ENCODE peak calls at places on chromosomes 5 and 9, in eight cellular contexts. Y is tibial nerve, D is neural progenitor cell, V is mesendoderm, E is transverse colon, M is colonic mucosa, A is stomach, I is body of pancreas. H is an unnamed sample. For H3K27me3, the result is how much of the 10 kb centered on the place peaks cover.

GRCh38 chr5:68187268-68188055 is 28.1 kb upstream of the PIK3R1 start:
- DNase-seq in Y (no peak), D (peak), V (peak), E (no peak), M (peak), A (no peak), I (no peak), H (peak)

GRCh38 chr9:33081128-33081851 is 4.8 kb upstream of the SMU1 start:
- DNase-seq in Y (no peak), D (peak), V (peak), E (peak), M (peak), A (peak), I (peak), H (peak)

GRCh38 chr5:174790906-174791305 is 66.5 kb downstream of the MSX2 start:
- DNase-seq in Y (no peak), D (no peak), V (no peak), E (no peak), M (no peak), A (no peak), I (no peak), H (no peak)

GRCh38 chr5:965604-966344 is 42.8 kb upstream of the NKD2 start:
- DNase-seq in Y (no peak), D (no peak), V (no peak), E (no peak), M (no peak), A (no peak), I (no peak), H (no peak)

GRCh38 chr5:133325834-133326233 is 274.0 kb downstream of the HSPA4 start:
- DNase-seq in Y (no peak), D (no peak), V (no peak), E (no peak), M (no peak), A (no peak), I (no peak), H (no peak)

GRCh38 chr5:180343110-180343845 is 9.9 kb downstream of the GFPT2 start:
- DNase-seq in Y (no peak), D (peak), V (peak), E (no peak), M (no peak), A (no peak), I (no peak), H (peak)

GRCh38 chr9:117414220-117414905 is 494 bp downstream of the ASTN2 start:
- DNase-seq in Y (no peak), D (peak), V (peak), E (no peak), M (no peak), A (peak), I (peak), H (no peak)

GRCh38 chr5:180090098-180090768 is 18.7 kb upstream of the RNF130 start:
- DNase-seq in Y (peak), D (peak), V (peak), E (peak), M (peak), A (peak), I (peak), H (peak)

GRCh38 chr5:31982661-31983060 is 191.5 kb downstream of the GOLPH3 start:
- DNase-seq in Y (no peak), D (no peak), V (no peak), E (no peak), M (no peak), A (no peak), I (no peak), H (no peak)

DNA sequence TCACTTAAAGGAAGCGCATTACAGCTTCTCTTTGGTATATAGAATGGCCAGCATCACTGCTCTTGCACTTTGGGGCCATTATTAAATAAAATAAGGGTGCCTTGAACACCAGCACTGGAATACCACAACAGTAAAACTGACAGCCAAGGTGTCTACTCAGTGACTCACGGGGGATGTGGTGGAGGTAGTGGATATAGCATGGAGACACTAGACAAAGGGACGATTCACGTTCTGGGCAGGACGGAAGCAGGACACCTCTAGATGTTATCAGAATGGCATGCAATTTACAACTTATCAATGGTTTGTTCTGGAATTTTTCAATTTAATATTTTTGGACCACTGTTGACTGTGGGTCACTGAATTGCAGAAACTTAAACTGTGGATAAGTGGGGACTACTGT is 32.9 kb upstream of the PDE8B start:
- DNase-seq in Y (no peak), D (no peak), V (no peak), E (no peak), M (no peak), A (no peak), I (no peak), H (no peak)
- H3K27me3 ChIP-seq in Y (under half), D (under half), V (under half), E (under half), M (under half), A (under half), I (under half), H (under half)

GRCh38 chr9:132224645-132225044 is 62.8 kb downstream of the NTNG2 start:
- DNase-seq in Y (no peak), D (no peak), V (no peak), E (no peak), M (no peak), A (no peak), I (no peak), H (no peak)
- H3K27me3 ChIP-seq in Y (under half), D (under half), V (under half), E (under half), M (under half), A (half or more), I (under half), H (under half)

GRCh38 chr5:143922718-143923117 is 110.8 kb downstream of the HMHB1 start:
- DNase-seq in Y (no peak), D (no peak), V (peak), E (no peak), M (no peak), A (no peak), I (peak), H (no peak)

GRCh38 chr5:143921525-143922311 is 109.8 kb downstream of the HMHB1 start:
- DNase-seq in Y (no peak), D (no peak), V (no peak), E (no peak), M (no peak), A (no peak), I (no peak), H (no peak)

GRCh38 chr5:143920772-143921171 is 108.8 kb downstream of the HMHB1 start:
- DNase-seq in Y (no peak), D (no peak), V (no peak), E (no peak), M (no peak), A (no peak), I (no peak), H (no peak)

GRCh38 chr5:143916441-143916840 is 104.5 kb downstream of the HMHB1 start:
- DNase-seq in Y (no peak), D (no peak), V (no peak), E (no peak), M (no peak), A (no peak), I (no peak), H (no peak)

GRCh38 chr5:143918961-143919360 is 107.0 kb downstream of the HMHB1 start:
- DNase-seq in Y (no peak), D (no peak), V (no peak), E (no peak), M (no peak), A (no peak), I (no peak), H (no peak)
- H3K27me3 ChIP-seq in Y (under half), D (under half), V (under half), E (under half), M (under half), A (under half), I (under half), H (under half)

DNA sequence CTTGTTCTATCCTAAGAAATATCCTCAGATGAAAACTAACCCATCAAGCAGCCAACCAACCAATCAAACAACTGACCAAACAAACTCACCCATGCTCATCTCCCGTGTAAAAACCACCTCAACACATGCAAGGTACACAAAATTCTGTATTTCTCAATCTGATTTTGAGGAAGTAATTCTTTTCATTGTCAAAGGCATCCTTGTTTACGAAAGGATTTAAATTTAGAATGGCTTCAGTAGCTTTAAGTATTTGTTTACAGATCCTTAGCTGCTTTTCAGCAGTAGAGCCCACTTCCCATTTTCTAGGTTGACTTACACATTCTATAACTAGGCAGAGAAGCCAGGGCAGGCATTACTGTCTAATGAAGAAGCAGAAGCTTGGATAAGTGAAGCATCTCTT is 78.6 kb downstream of the NTRK2 start:
- DNase-seq in Y (no peak), D (no peak), V (no peak), E (no peak), M (no peak), A (no peak), I (no peak), H (no peak)
- H3K27me3 ChIP-seq in Y (under half), D (under half), V (under half), E (under half), M (under half), A (under half), I (under half), H (under half)

GRCh38 chr9:35940474-35941467 is 17.2 kb downstream of the OR2S2 start:
- DNase-seq in Y (no peak), D (no peak), V (no peak), E (no peak), M (peak), A (no peak), I (no peak), H (no peak)
- H3K27me3 ChIP-seq in Y (under half), D (half or more), V (under half), E (under half), M (under half), A (under half), I (under half), H (under half)

H was measured in upper lobe of left lung.